ENCODE peak calls at places on chromosome 17, in four cellular contexts. D is left ventricle myocardium superior, O is T47D, U is dorsolateral prefrontal cortex. F is an unnamed sample.

GRCh38 chr17:39152134-39152884 is 872 bp upstream of the PLXDC1 start:
- DNase-seq in D (peak), O (peak), U (no peak), F (peak)

GRCh38 chr17:77326636-77327035 is 185.9 kb downstream of the SEC14L1 start:
- DNase-seq in D (no peak), O (no peak), U (no peak), F (no peak)

GRCh38 chr17:35879748-35880654 is at the start of gene CCL5:
- DNase-seq in D (no peak), O (no peak), U (no peak), F (no peak)

GRCh38 chr17:74610108-74610507 is 13.4 kb downstream of the CD300E start:
- DNase-seq in D (no peak), O (peak), U (no peak), F (no peak)

GRCh38 chr17:72457712-72458111 is 336.9 kb downstream of the SOX9 start:
- DNase-seq in D (no peak), O (no peak), U (no peak), F (no peak)

GRCh38 chr17:38735161-38735997 is 5.2 kb downstream of the CISD3 start:
- DNase-seq in D (peak), O (peak), U (no peak), F (no peak)

GRCh38 chr17:1972429-1973160 is 52.5 kb downstream of the RTN4RL1 start:
- DNase-seq in D (no peak), O (no peak), U (no peak), F (no peak)

GRCh38 chr17:75739174-75739573 is 17.9 kb downstream of the ITGB4 start:
- DNase-seq in D (no peak), O (no peak), U (no peak), F (no peak)

GRCh38 chr17:12445331-12445730 is 220.4 kb upstream of the MYOCD start:
- DNase-seq in D (no peak), O (no peak), U (no peak), F (no peak)

GRCh38 chr17:27529230-27529796 is 73.1 kb downstream of the KSR1 start:
- DNase-seq in D (no peak), O (peak), U (no peak), F (no peak)

GRCh38 chr17:17670701-17671319 is 10.4 kb upstream of the RAI1 start:
- DNase-seq in D (no peak), O (no peak), U (no peak), F (no peak)

GRCh38 chr17:70076831-70077230 is 1.8 kb downstream of the KCNJ16 start:
- DNase-seq in D (no peak), O (no peak), U (no peak), F (no peak)

GRCh38 chr17:72387487-72387886 is 266.7 kb downstream of the SOX9 start:
- DNase-seq in D (no peak), O (no peak), U (no peak), F (no peak)

GRCh38 chr17:50632637-50633036 is 2.0 kb upstream of the ABCC3 start:
- DNase-seq in D (no peak), O (no peak), U (no peak), F (no peak)

GRCh38 chr17:57677301-57677700 is 67.8 kb downstream of the CCDC182 start:
- DNase-seq in D (no peak), O (no peak), U (no peak), F (no peak)

GRCh38 chr17:29376667-29377268 is 13.4 kb upstream of the TAOK1 start:
- DNase-seq in D (no peak), O (no peak), U (peak), F (no peak)

GRCh38 chr17:49717371-49717841 is 9.6 kb upstream of the SLC35B1 start:
- DNase-seq in D (peak), O (no peak), U (no peak), F (no peak)